ENCODE peak calls at places on chromosomes 12 and 14, in six cellular contexts. A is PC-9; S is naive thymus-derived CD8-positive, alpha-beta T cell; O is Karpas-422; K is memory B cell; Q is stimulated activated CD8-positive, alpha-beta memory T cell treated with anti-CD3 and anti-CD28 coated beads, Interleukin-12 subunit alpha, Interleukin-12 subunit beta, amount 100 ng/mL, for 1 hour. W is an unnamed sample.
A peak's percentile ranks its signal among the peaks of the same experiment; 100 is the strongest.

GRCh38 chr12:93896427-93896826 is 219.3 kb downstream of the CRADD start:
- DNase-seq in K (no peak), Q (no peak), S (no peak), A (no peak), O (no peak), W (no peak)

GRCh38 chr14:59189281-59189821 is 884 bp downstream of the DAAM1 start:
- DNase-seq in S (peak; percentile 22), O (peak; percentile 82), Q (peak; percentile 4), A (no peak), K (peak; percentile 56), W (no peak)

GRCh38 chr14:58747181-58747580 is 109.4 kb downstream of the DACT1 start:
- DNase-seq in K (no peak), A (peak; percentile 50), O (no peak), S (no peak), Q (no peak), W (no peak)

GRCh38 chr12:42691991-42692557 is 102.5 kb upstream of the PRICKLE1 start:
- DNase-seq in A (peak; percentile 51), S (no peak), Q (no peak), O (no peak), K (no peak), W (no peak)

GRCh38 chr12:71661977-71662522 is 1.6 kb downstream of the ZFC3H1 start:
- DNase-seq in A (no peak), S (no peak), O (peak; percentile 48), Q (no peak), K (no peak), W (no peak)

GRCh38 chr14:33271216-33271615 is 332.5 kb downstream of the NPAS3 start:
- DNase-seq in A (no peak), S (no peak), K (no peak), Q (no peak), O (no peak), W (no peak)

GRCh38 chr14:96999654-97000155 is 202.5 kb downstream of the VRK1 start:
- DNase-seq in A (no peak), S (no peak), K (no peak), Q (no peak), O (peak; percentile 70), W (no peak)

GRCh38 chr14:99246536-99247083 is 25.4 kb downstream of the BCL11B start:
- DNase-seq in A (no peak), S (peak; percentile 61), K (no peak), O (no peak), Q (no peak), W (no peak)

GRCh38 chr12:100927825-100928224 is 133.2 kb downstream of the ANO4 start:
- DNase-seq in K (no peak), S (no peak), A (no peak), Q (no peak), O (no peak), W (no peak)

GRCh38 chr14:54136894-54137665 is 180.5 kb upstream of the BMP4 start:
- DNase-seq in S (no peak), A (no peak), O (no peak), K (no peak), Q (no peak), W (no peak)

GRCh38 chr14:63394432-63394831 is 75.7 kb upstream of the GPHB5 start:
- DNase-seq in K (no peak), O (no peak), Q (no peak), A (no peak), S (no peak), W (no peak)

GRCh38 chr12:43805857-43806736 is at the start of gene TWF1:
- DNase-seq in K (peak; percentile 96), Q (peak; percentile 72), A (peak; percentile 55), S (peak; percentile 78), O (peak; percentile 94), W (peak; percentile 74)

GRCh38 chr14:100340454-100340813 is 17.3 kb downstream of the SLC25A47 start:
- DNase-seq in Q (no peak), O (no peak), K (no peak), S (no peak), A (no peak), W (no peak)

GRCh38 chr12:102095677-102096263 is 24.1 kb downstream of the NUP37 start:
- DNase-seq in Q (no peak), A (peak; percentile 41), K (no peak), S (no peak), O (peak; percentile 69), W (no peak)

GRCh38 chr14:84988391-84988790 is 541.6 kb upstream of the FLRT2 start:
- DNase-seq in O (no peak), S (no peak), Q (no peak), K (no peak), A (no peak), W (no peak)

GRCh38 chr12:20367731-20368652 is at the start of gene PDE3A:
- DNase-seq in Q (no peak), S (no peak), A (no peak), O (no peak), K (no peak), W (no peak)

GRCh38 chr14:91142214-91142668 is 28.4 kb downstream of the DGLUCY start:
- DNase-seq in O (peak; percentile 81), A (no peak), K (peak; percentile 41), Q (no peak), S (no peak), W (peak; percentile 55)

GRCh38 chr12:65911321-65911720 is 87.0 kb downstream of the HMGA2 start:
- DNase-seq in A (no peak), S (no peak), K (no peak), Q (no peak), O (no peak), W (no peak)

GRCh38 chr12:121678721-121679300 is 9.4 kb upstream of the MORN3 start:
- DNase-seq in A (no peak), Q (no peak), O (no peak), S (no peak), K (no peak), W (no peak)

GRCh38 chr14:91953170-91953985 is 5.9 kb upstream of the FBLN5 start:
- DNase-seq in S (no peak), A (no peak), K (no peak), Q (no peak), O (no peak), W (no peak)

GRCh38 chr12:69254046-69254445 is 14.7 kb downstream of the CPSF6 start:
- DNase-seq in A (peak; percentile 36), Q (no peak), S (peak; percentile 22), K (no peak), O (peak; percentile 80), W (no peak)

W was measured in GM12891.